ENCODE peak calls at places on chromosomes 13 and 19, in five cellular contexts. K is PC-3, I is gastrocnemius medialis, M is left lung, V is tibial nerve. B is an unnamed sample. For H3K4me1, the result is how much of the 10 kb centered on the place peaks cover.

GRCh38 chr19:46060012-46060411 is 19.2 kb upstream of the IGFL4 start:
- DNase-seq in K (no peak), I (no peak), M (no peak), V (no peak), B (no peak)

GRCh38 chr13:99694251-99694650 is 193.0 kb downstream of the TM9SF2 start:
- DNase-seq in K (no peak), I (no peak), M (no peak), V (no peak), B (no peak)

GRCh38 chr19:3062165-3063105 is at the start of gene TLE5:
- DNase-seq in K (peak), I (no peak), M (peak), V (no peak), B (no peak)

GRCh38 chr19:36423925-36424324 is 5.5 kb upstream of the ZFP82 start:
- DNase-seq in K (no peak), I (no peak), M (no peak), V (no peak), B (no peak)

GRCh38 chr19:51742736-51743288 is 8.9 kb downstream of the FPR1 start:
- DNase-seq in K (peak), I (no peak), M (no peak), V (no peak), B (peak)

GRCh38 chr19:38975861-38976271 is 324 bp upstream of the FBXO17 start:
- DNase-seq in K (no peak), I (no peak), M (no peak), V (no peak), B (peak)

GRCh38 chr13:89969996-89970709 is 1377.3 kb upstream of the MIR17HG start:
- DNase-seq in K (peak), I (no peak), M (no peak), V (no peak), B (peak)

GRCh38 chr19:49009828-49010227 is 7.1 kb downstream of the LHB start:
- DNase-seq in K (no peak), I (no peak), M (no peak), V (no peak), B (no peak)

GRCh38 chr13:96822900-96823299 is 171.4 kb downstream of the OXGR1 start:
- DNase-seq in K (peak), I (no peak), M (no peak), V (no peak), B (no peak)

GRCh38 chr13:19863323-19864017 is at the start of gene ZMYM5:
- DNase-seq in K (peak), I (peak), M (peak), V (peak), B (peak)

GRCh38 chr19:24140099-24140498 is 53.1 kb downstream of the ZNF254 start:
- DNase-seq in K (peak), I (no peak), M (no peak), V (no peak), B (peak)

GRCh38 chr13:35964764-35965163 is 166.4 kb downstream of the DCLK1 start:
- DNase-seq in K (peak), I (no peak), M (no peak), V (no peak), B (no peak)
- H3K4me1 ChIP-seq in K (under half), I (under half), M (under half), V (under half), B (under half)

GRCh38 chr19:29887498-29887897 is 54.5 kb upstream of the URI1 start:
- DNase-seq in K (no peak), I (no peak), M (no peak), V (no peak), B (no peak)
- H3K27ac ChIP-seq in K (no peak), I (no peak), M (no peak), V (no peak), B (no peak)

GRCh38 chr19:12840091-12841079 is 2.1 kb downstream of the MAST1 start:
- DNase-seq in K (peak), I (peak), M (peak), V (no peak), B (no peak)
- H3K4me3 ChIP-seq in K (no peak), I (peak), M (peak), V (no peak), B (peak)

GRCh38 chr19:12788025-12788681 is 3.1 kb upstream of the JUNB start:
- DNase-seq in K (no peak), I (no peak), M (no peak), V (no peak), B (no peak)
- H3K4me1 ChIP-seq in K (half or more), I (half or more), M (half or more), V (half or more), B (half or more)

B was measured in astrocyte.